ENCODE peak calls at places on chromosomes 1 and 21, in five cellular contexts. C is PC-3, U is GM12891, G is HEK293T, M is NCI-H1694 treated with DMSO at 0.1 percent for 48 hours. F is an unnamed sample.

GRCh38 chr1:28602536-28603439 is 10.7 kb downstream of the RAB42 start:
- DNase-seq in C (peak), U (no peak), G (peak), M (peak), F (peak)

GRCh38 chr21:45365608-45366241 is 39.2 kb upstream of the COL18A1 start:
- DNase-seq in C (peak), U (no peak), G (no peak), M (no peak), F (no peak)

GRCh38 chr1:207214453-207214852 is 107.0 kb upstream of the CD55 start:
- DNase-seq in C (no peak), U (no peak), G (no peak), M (no peak), F (no peak)

GRCh38 chr21:25682382-25682781 is 43.3 kb downstream of the JAM2 start:
- DNase-seq in C (no peak), U (no peak), G (no peak), M (no peak), F (no peak)

GRCh38 chr1:33039840-33040239 is 3.2 kb upstream of the AK2 start:
- DNase-seq in C (no peak), U (no peak), G (no peak), M (no peak), F (no peak)

GRCh38 chr1:206839006-206839560 is 26.3 kb upstream of the IL20 start:
- DNase-seq in C (no peak), U (no peak), G (no peak), M (no peak), F (no peak)

GRCh38 chr1:234862944-234863515 is 253.1 kb upstream of the IRF2BP2 start:
- DNase-seq in C (no peak), U (no peak), G (no peak), M (peak), F (peak)

GRCh38 chr1:65001238-65001792 is 35.0 kb upstream of the JAK1 start:
- DNase-seq in C (no peak), U (peak), G (peak), M (no peak), F (no peak)

GRCh38 chr1:164707868-164708331 is 148.9 kb downstream of the PBX1 start:
- DNase-seq in C (peak), U (no peak), G (no peak), M (no peak), F (peak)

GRCh38 chr1:109158433-109158832 is 44.5 kb downstream of the ELAPOR1 start:
- DNase-seq in C (peak), U (no peak), G (no peak), M (no peak), F (no peak)

GRCh38 chr1:227922501-227923352 is 25.0 kb downstream of the WNT9A start:
- DNase-seq in C (no peak), U (no peak), G (no peak), M (no peak), F (no peak)

GRCh38 chr1:155061381-155062150 is 2.0 kb upstream of the EFNA4 start:
- DNase-seq in C (peak), U (peak), G (peak), M (peak), F (peak)

F was measured in mammary epithelial cell.